ENCODE peak calls at places on chromosomes 13 and 19, in four cellular contexts. One of them, this sample, is unnamed.
A peak's percentile ranks its signal among the peaks of the same experiment; 100 is the strongest.

GRCh38 chr13:106480511-106480910 is 55.0 kb downstream of the EFNB2 start:
- DNase-seq in A172: no peak
- DNase-seq in AG09319: no peak
- DNase-seq in left colon: no peak
- DNase-seq in this sample: no peak

GRCh38 chr19:1264801-1265610 is 4.1 kb upstream of the CIRBP start:
- DNase-seq in A172: peak; percentile 96
- DNase-seq in AG09319: no peak
- DNase-seq in left colon: peak; percentile 80
- DNase-seq in this sample: peak; percentile 92

GRCh38 chr19:8393871-8394250 is 3.7 kb downstream of the RAB11B start:
- DNase-seq in A172: no peak
- DNase-seq in AG09319: no peak
- DNase-seq in left colon: no peak
- DNase-seq in this sample: no peak

GRCh38 chr19:41687419-41687818 is 651 bp downstream of the CEACAM7 start:
- DNase-seq in A172: no peak
- DNase-seq in AG09319: no peak
- DNase-seq in left colon: no peak
- DNase-seq in this sample: no peak

GRCh38 chr19:48656840-48657474 is 11.0 kb upstream of the CA11 start:
- DNase-seq in A172: peak; percentile 86
- DNase-seq in AG09319: no peak
- DNase-seq in left colon: no peak
- DNase-seq in this sample: no peak

GRCh38 chr19:31470229-31470939 is 121.1 kb upstream of the TSHZ3 start:
- DNase-seq in A172: no peak
- DNase-seq in AG09319: no peak
- DNase-seq in left colon: no peak
- DNase-seq in this sample: no peak

GRCh38 chr13:51767100-51767499 is 36.9 kb downstream of the DHRS12 start:
- DNase-seq in A172: no peak
- DNase-seq in AG09319: no peak
- DNase-seq in left colon: no peak
- DNase-seq in this sample: no peak

GRCh38 chr19:36152061-36152885 is at the start of gene COX7A1:
- DNase-seq in A172: no peak
- DNase-seq in AG09319: no peak
- DNase-seq in left colon: no peak
- DNase-seq in this sample: no peak

GRCh38 chr19:17560205-17560595 is 4.8 kb downstream of the COLGALT1 start:
- DNase-seq in A172: peak; percentile 75
- DNase-seq in AG09319: peak; percentile 74
- DNase-seq in left colon: no peak
- DNase-seq in this sample: no peak

GRCh38 chr19:16576690-16577530 is 4.7 kb upstream of the SLC35E1 start:
- DNase-seq in A172: no peak
- DNase-seq in AG09319: no peak
- DNase-seq in left colon: no peak
- DNase-seq in this sample: no peak

GRCh38 chr19:35845215-35846037 is 6.9 kb downstream of the NPHS1 start:
- DNase-seq in A172: no peak
- DNase-seq in AG09319: no peak
- DNase-seq in left colon: peak; percentile 50
- DNase-seq in this sample: no peak

GRCh38 chr13:20258208-20258962 is 26.3 kb upstream of the GJB6 start:
- DNase-seq in A172: no peak
- DNase-seq in AG09319: no peak
- DNase-seq in left colon: no peak
- DNase-seq in this sample: no peak

GRCh38 chr13:24161980-24162517 is 1.5 kb downstream of the SPATA13 start:
- DNase-seq in A172: no peak
- DNase-seq in AG09319: no peak
- DNase-seq in left colon: peak; percentile 82
- DNase-seq in this sample: no peak

GRCh38 chr19:50693064-50693975 is 26.3 kb downstream of the SHANK1 start:
- DNase-seq in A172: no peak
- DNase-seq in AG09319: no peak
- DNase-seq in left colon: no peak
- DNase-seq in this sample: no peak

GRCh38 chr13:75936791-75937190 is 300.7 kb downstream of the LMO7 start:
- DNase-seq in A172: no peak
- DNase-seq in AG09319: no peak
- DNase-seq in left colon: no peak
- DNase-seq in this sample: no peak

GRCh38 chr13:109494955-109495354 is 291.4 kb downstream of the IRS2 start:
- DNase-seq in A172: peak; percentile 38
- DNase-seq in AG09319: no peak
- DNase-seq in left colon: no peak
- DNase-seq in this sample: no peak

GRCh38 chr13:50596103-50596502 is 247.4 kb downstream of the DLEU7 start:
- DNase-seq in A172: no peak
- DNase-seq in AG09319: no peak
- DNase-seq in left colon: no peak
- DNase-seq in this sample: no peak

GRCh38 chr19:41601771-41602170 is 25.1 kb downstream of the CEACAM4 start:
- DNase-seq in A172: no peak
- DNase-seq in AG09319: no peak
- DNase-seq in left colon: no peak
- DNase-seq in this sample: no peak

GRCh38 chr13:99830931-99831330 is 140.6 kb downstream of the ZIC5 start:
- DNase-seq in A172: no peak
- DNase-seq in AG09319: no peak
- DNase-seq in left colon: no peak
- DNase-seq in this sample: no peak